ENCODE peak calls at places on chromosomes 16 and 17, in seven cellular contexts. M is RPMI7951; J is NCI-H1048; U is T follicular helper cell; Q is tibial artery; B is activated naive CD4-positive, alpha-beta T cell; X is CD4-positive, CD25-positive, alpha-beta regulatory T cell. F is an unnamed sample.

GRCh38 chr17:69725125-69725524 is 310.6 kb downstream of the MAP2K6 start:
- DNase-seq in M (no peak), J (no peak), U (no peak), Q (no peak), B (no peak), X (no peak), F (no peak)

GRCh38 chr16:67481561-67482259 is 753 bp upstream of the ATP6V0D1 start:
- DNase-seq in M (peak), J (no peak), U (peak), Q (no peak), B (no peak), X (peak), F (peak)

GRCh38 chr16:66267287-66268137 is 99.0 kb upstream of the CDH5 start:
- DNase-seq in M (no peak), J (no peak), U (no peak), Q (no peak), B (no peak), X (no peak), F (no peak)

GRCh38 chr17:44221072-44221861 is 1.8 kb upstream of the UBTF start:
- DNase-seq in M (peak), J (peak), U (peak), Q (peak), B (no peak), X (peak), F (peak)

GRCh38 chr17:47654991-47655390 is 5.3 kb downstream of the KPNB1 start:
- DNase-seq in M (no peak), J (no peak), U (no peak), Q (no peak), B (no peak), X (no peak), F (no peak)

GRCh38 chr16:31143889-31144148 is 6.0 kb downstream of the PRSS36 start:
- DNase-seq in M (no peak), J (no peak), U (no peak), Q (no peak), B (no peak), X (no peak), F (no peak)

GRCh38 chr17:70307430-70307829 is 138.1 kb downstream of the KCNJ2 start:
- DNase-seq in M (no peak), J (no peak), U (no peak), Q (no peak), B (no peak), X (no peak), F (no peak)

GRCh38 chr17:9982159-9982558 is 77.1 kb upstream of the RCVRN start:
- DNase-seq in M (no peak), J (no peak), U (no peak), Q (no peak), B (no peak), X (no peak), F (no peak)

GRCh38 chr16:72241930-72242329 is 70.0 kb upstream of the PMFBP1 start:
- DNase-seq in M (peak), J (no peak), U (no peak), Q (no peak), B (no peak), X (no peak), F (peak)

GRCh38 chr16:17461951-17462729 is 8.6 kb downstream of the XYLT1 start:
- DNase-seq in M (no peak), J (no peak), U (no peak), Q (peak), B (no peak), X (no peak), F (no peak)

GRCh38 chr17:44543213-44543904 is 13.9 kb upstream of the FZD2 start:
- DNase-seq in M (peak), J (no peak), U (no peak), Q (no peak), B (no peak), X (no peak), F (peak)

GRCh38 chr17:82915010-82915696 is 75.3 kb upstream of the ZNF750 start:
- DNase-seq in M (no peak), J (no peak), U (no peak), Q (no peak), B (no peak), X (no peak), F (no peak)

GRCh38 chr16:58393138-58393504 is 850 bp downstream of the GINS3 start:
- DNase-seq in M (peak), J (no peak), U (no peak), Q (no peak), B (no peak), X (no peak), F (peak)

GRCh38 chr17:35730400-35731005 is 936 bp upstream of the RASL10B start:
- DNase-seq in M (no peak), J (no peak), U (no peak), Q (no peak), B (no peak), X (no peak), F (no peak)

GRCh38 chr17:62626719-62627218 is 701 bp upstream of the MRC2 start:
- DNase-seq in M (peak), J (no peak), U (no peak), Q (peak), B (no peak), X (no peak), F (peak)

GRCh38 chr16:31453255-31454204 is 5.8 kb upstream of the ARMC5 start:
- DNase-seq in M (no peak), J (no peak), U (no peak), Q (peak), B (no peak), X (no peak), F (peak)

GRCh38 chr17:81411305-81411704 is 16.0 kb downstream of the BAHCC1 start:
- DNase-seq in M (no peak), J (no peak), U (no peak), Q (no peak), B (no peak), X (no peak), F (no peak)

GRCh38 chr17:43956222-43956621 is 2.5 kb upstream of the PYY start:
- DNase-seq in M (no peak), J (no peak), U (no peak), Q (no peak), B (no peak), X (no peak), F (no peak)

GRCh38 chr17:57634713-57635465 is 110.2 kb downstream of the CCDC182 start:
- DNase-seq in M (no peak), J (no peak), U (no peak), Q (peak), B (no peak), X (no peak), F (peak)